ENCODE peak calls at places on chromosomes 16 and 17, in seven cellular contexts. E is colonic mucosa, X is mammary epithelial cell, N is small intestine, F is caudate nucleus, A is stomach, C is endothelial cell of umbilical vein. Q is an unnamed sample.
A peak's percentile ranks its signal among the peaks of the same experiment; 100 is the strongest.

GRCh38 chr17:78803161-78803845 is 21.2 kb upstream of the CYTH1 start:
- DNase-seq in E (peak; percentile 27), X (no peak), N (no peak), F (no peak), A (no peak), C (no peak), Q (no peak)

GRCh38 chr17:27996157-27997043 is 46.1 kb upstream of the NLK start:
- DNase-seq in E (no peak), X (no peak), N (no peak), F (no peak), A (no peak), C (no peak), Q (no peak)

GRCh38 chr17:64004903-64005733 is 7.0 kb downstream of the PRR29 start:
- DNase-seq in E (peak; percentile 14), X (no peak), N (no peak), F (no peak), A (peak; percentile 23), C (no peak), Q (no peak)

GRCh38 chr17:48575673-48576478 is 2.3 kb downstream of the HOXB4 start:
- DNase-seq in E (no peak), X (peak; percentile 61), N (no peak), F (no peak), A (no peak), C (peak; percentile 65), Q (no peak)

GRCh38 chr16:69406780-69407331 is 17.6 kb upstream of the CYB5B start:
- DNase-seq in E (no peak), X (no peak), N (no peak), F (no peak), A (no peak), C (no peak), Q (no peak)

GRCh38 chr17:42097691-42098661 is at the start of gene ZNF385C:
- DNase-seq in E (no peak), X (no peak), N (no peak), F (no peak), A (peak; percentile 41), C (no peak), Q (no peak)

GRCh38 chr17:72182256-72182890 is 61.6 kb downstream of the SOX9 start:
- DNase-seq in E (peak; percentile 30), X (no peak), N (no peak), F (no peak), A (peak; percentile 66), C (no peak), Q (no peak)

GRCh38 chr17:7703584-7704574 is 1.1 kb upstream of the EFNB3 start:
- DNase-seq in E (no peak), X (peak; percentile 32), N (no peak), F (no peak), A (peak; percentile 29), C (peak; percentile 22), Q (no peak)

GRCh38 chr16:86212706-86213426 is 297.5 kb upstream of the FOXF1 start:
- DNase-seq in E (no peak), X (no peak), N (no peak), F (no peak), A (no peak), C (no peak), Q (no peak)

GRCh38 chr17:66200685-66201092 is 8.8 kb upstream of the CEP112 start:
- DNase-seq in E (peak; percentile 81), X (peak; percentile 66), N (peak; percentile 78), F (no peak), A (peak; percentile 59), C (peak; percentile 79), Q (no peak)

GRCh38 chr17:38632334-38632733 is 26.6 kb upstream of the SRCIN1 start:
- DNase-seq in E (no peak), X (no peak), N (peak; percentile 20), F (no peak), A (no peak), C (no peak), Q (no peak)

GRCh38 chr16:7513429-7513828 is 180.8 kb downstream of the RBFOX1 start:
- DNase-seq in E (no peak), X (no peak), N (peak; percentile 15), F (no peak), A (no peak), C (no peak), Q (no peak)

GRCh38 chr16:8572919-8573724 is 17.2 kb downstream of the TMEM114 start:
- DNase-seq in E (no peak), X (peak; percentile 24), N (no peak), F (no peak), A (no peak), C (no peak), Q (no peak)

GRCh38 chr17:76579281-76579680 is 6.4 kb downstream of the ST6GALNAC2 start:
- DNase-seq in E (no peak), X (no peak), N (no peak), F (no peak), A (no peak), C (no peak), Q (no peak)

GRCh38 chr17:28086519-28086918 is 44.0 kb downstream of the NLK start:
- DNase-seq in E (no peak), X (peak; percentile 42), N (no peak), F (no peak), A (no peak), C (no peak), Q (no peak)

GRCh38 chr17:29698837-29699236 is 76.1 kb upstream of the CORO6 start:
- DNase-seq in E (no peak), X (no peak), N (no peak), F (no peak), A (no peak), C (no peak), Q (no peak)
- H3K27ac ChIP-seq in E (no peak overlapping the region), X (no peak overlapping the region), N (no peak overlapping the region), F (peak overlapping the region; percentile 41), A (no peak overlapping the region), C (no peak overlapping the region), Q (peak overlapping the region; percentile 21)

GRCh38 chr17:9204623-9205329 is 183.5 kb downstream of the NTN1 start:
- DNase-seq in E (no peak), X (no peak), N (no peak), F (no peak), A (no peak), C (no peak), Q (no peak)

GRCh38 chr17:9206160-9206988 is 185.1 kb downstream of the NTN1 start:
- DNase-seq in E (no peak), X (no peak), N (no peak), F (no peak), A (no peak), C (no peak), Q (no peak)

GRCh38 chr17:9205520-9206159 is 184.3 kb downstream of the NTN1 start:
- DNase-seq in E (no peak), X (no peak), N (no peak), F (no peak), A (no peak), C (no peak), Q (no peak)

GRCh38 chr17:9208381-9208780 is 187.1 kb downstream of the NTN1 start:
- DNase-seq in E (no peak), X (no peak), N (no peak), F (no peak), A (no peak), C (no peak), Q (no peak)

DNA sequence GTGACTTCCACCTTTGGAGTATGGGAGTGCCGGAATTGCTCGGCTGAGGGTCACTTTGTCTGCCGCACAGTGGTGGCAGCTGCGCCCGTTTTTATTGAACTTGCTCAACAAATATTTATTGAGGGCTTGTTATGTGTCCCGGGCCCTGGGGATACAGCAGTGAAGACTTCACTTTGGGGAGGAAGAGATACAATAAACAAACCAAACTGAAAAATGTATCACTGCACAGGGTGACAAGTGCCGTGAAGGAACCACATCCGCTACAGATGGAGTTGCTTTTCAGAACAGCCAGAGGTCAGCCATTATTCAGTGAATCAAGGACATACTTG is 185.6 kb downstream of the NTN1 start:
- DNase-seq in E (peak; percentile 71), X (no peak), N (peak; percentile 82), F (no peak), A (no peak), C (no peak), Q (no peak)
- H3K27ac ChIP-seq in E (peak overlapping the region; percentile 27), X (no peak overlapping the region), N (peak overlapping the region; percentile 52), F (no peak overlapping the region), A (peak overlapping the region; percentile 45), C (no peak overlapping the region), Q (no peak overlapping the region)

GRCh38 chr17:80992948-80993624 is 1.4 kb downstream of the CHMP6 start:
- DNase-seq in E (no peak), X (no peak), N (no peak), F (no peak), A (no peak), C (no peak), Q (no peak)
- H3K27ac ChIP-seq in E (peak overlapping the region; percentile 34), X (no peak overlapping the region), N (no peak overlapping the region), F (no peak overlapping the region), A (no peak overlapping the region), C (no peak overlapping the region), Q (no peak overlapping the region)

GRCh38 chr16:57798953-57799618 is 3.2 kb downstream of the KIFC3 start:
- DNase-seq in E (no peak), X (no peak), N (no peak), F (no peak), A (peak; percentile 43), C (no peak), Q (no peak)

GRCh38 chr16:57797526-57798266 is 4.6 kb downstream of the KIFC3 start:
- DNase-seq in E (peak; percentile 57), X (peak; percentile 80), N (peak; percentile 74), F (no peak), A (peak; percentile 84), C (no peak), Q (no peak)

GRCh38 chr16:57799619-57800212 is 2.6 kb downstream of the KIFC3 start:
- DNase-seq in E (no peak), X (no peak), N (no peak), F (no peak), A (no peak), C (no peak), Q (no peak)

GRCh38 chr16:57797216-57797525 is 5.1 kb downstream of the KIFC3 start:
- DNase-seq in E (no peak), X (no peak), N (no peak), F (no peak), A (no peak), C (no peak), Q (no peak)

GRCh38 chr16:57798267-57798810 is 4.0 kb downstream of the KIFC3 start:
- DNase-seq in E (no peak), X (no peak), N (no peak), F (no peak), A (no peak), C (no peak), Q (no peak)
- H3K27ac ChIP-seq in E (no peak overlapping the region), X (no peak overlapping the region), N (no peak overlapping the region), F (no peak overlapping the region), A (peak overlapping the region; percentile 82), C (no peak overlapping the region), Q (peak overlapping the region; percentile 31)